ENCODE peak calls at places on chromosomes 5 and 9, in seven cellular contexts. One of them, this sample, is unnamed.

GRCh38 chr5:132024789-132025402 is 13.4 kb upstream of the ACSL6 start:
- DNase-seq in RCC 7860: no peak
- DNase-seq in frontal cortex: no peak
- DNase-seq in foreskin fibroblast: peak; percentile 9
- DNase-seq in stimulated activated CD4-positive, alpha-beta T cell treated with anti-CD3 and anti-CD28 coated beads, Interleukin-4, amount 100 ng/mL, for 4 hours: no peak
- DNase-seq in activated naive CD8-positive, alpha-beta T cell treated with anti-CD3 and anti-CD28 coated beads, Interleukin-2, amount 50 U/mL, for 24 hours: no peak
- DNase-seq in activated T-helper 2 cell treated with anti-CD3 and anti-CD28 coated beads, Interferon-gamma antibody, Interleukin-2, Interleukin-4, amounts not matched to agents 10 μg/mL and 5 μg/mL and 100 μg/mL, durations not matched to agents 14 hours and 24 hours and 36 hours: no peak
- DNase-seq in this sample: no peak

GRCh38 chr9:129910628-129911567 is 75.6 kb downstream of the USP20 start:
- DNase-seq in activated naive CD8-positive, alpha-beta T cell treated with anti-CD3 and anti-CD28 coated beads, Interleukin-2, amount 50 U/mL, for 24 hours: peak; percentile 30
- DNase-seq in stimulated activated CD4-positive, alpha-beta T cell treated with anti-CD3 and anti-CD28 coated beads, Interleukin-4, amount 100 ng/mL, for 4 hours: no peak
- DNase-seq in foreskin fibroblast: peak; percentile 99
- DNase-seq in RCC 7860: peak; percentile 96
- DNase-seq in activated T-helper 2 cell treated with anti-CD3 and anti-CD28 coated beads, Interferon-gamma antibody, Interleukin-2, Interleukin-4, amounts not matched to agents 10 μg/mL and 5 μg/mL and 100 μg/mL, durations not matched to agents 14 hours and 24 hours and 36 hours: no peak
- DNase-seq in frontal cortex: no peak
- DNase-seq in this sample: no peak

GRCh38 chr9:98818764-98819163 is 11.3 kb downstream of the GALNT12 start:
- DNase-seq in frontal cortex: no peak
- DNase-seq in stimulated activated CD4-positive, alpha-beta T cell treated with anti-CD3 and anti-CD28 coated beads, Interleukin-4, amount 100 ng/mL, for 4 hours: no peak
- DNase-seq in RCC 7860: no peak
- DNase-seq in activated naive CD8-positive, alpha-beta T cell treated with anti-CD3 and anti-CD28 coated beads, Interleukin-2, amount 50 U/mL, for 24 hours: no peak
- DNase-seq in activated T-helper 2 cell treated with anti-CD3 and anti-CD28 coated beads, Interferon-gamma antibody, Interleukin-2, Interleukin-4, amounts not matched to agents 10 μg/mL and 5 μg/mL and 100 μg/mL, durations not matched to agents 14 hours and 24 hours and 36 hours: no peak
- DNase-seq in foreskin fibroblast: no peak
- DNase-seq in this sample: no peak

GRCh38 chr5:84303315-84303714 is 81.4 kb downstream of the EDIL3 start:
- DNase-seq in activated T-helper 2 cell treated with anti-CD3 and anti-CD28 coated beads, Interferon-gamma antibody, Interleukin-2, Interleukin-4, amounts not matched to agents 10 μg/mL and 5 μg/mL and 100 μg/mL, durations not matched to agents 14 hours and 24 hours and 36 hours: no peak
- DNase-seq in activated naive CD8-positive, alpha-beta T cell treated with anti-CD3 and anti-CD28 coated beads, Interleukin-2, amount 50 U/mL, for 24 hours: no peak
- DNase-seq in frontal cortex: no peak
- DNase-seq in RCC 7860: no peak
- DNase-seq in stimulated activated CD4-positive, alpha-beta T cell treated with anti-CD3 and anti-CD28 coated beads, Interleukin-4, amount 100 ng/mL, for 4 hours: no peak
- DNase-seq in foreskin fibroblast: peak; percentile 2
- DNase-seq in this sample: no peak

GRCh38 chr5:128276537-128277216 is 193.1 kb downstream of the SLC12A2 start:
- DNase-seq in activated naive CD8-positive, alpha-beta T cell treated with anti-CD3 and anti-CD28 coated beads, Interleukin-2, amount 50 U/mL, for 24 hours: no peak
- DNase-seq in foreskin fibroblast: peak; percentile 38
- DNase-seq in RCC 7860: peak; percentile 51
- DNase-seq in frontal cortex: no peak
- DNase-seq in activated T-helper 2 cell treated with anti-CD3 and anti-CD28 coated beads, Interferon-gamma antibody, Interleukin-2, Interleukin-4, amounts not matched to agents 10 μg/mL and 5 μg/mL and 100 μg/mL, durations not matched to agents 14 hours and 24 hours and 36 hours: no peak
- DNase-seq in stimulated activated CD4-positive, alpha-beta T cell treated with anti-CD3 and anti-CD28 coated beads, Interleukin-4, amount 100 ng/mL, for 4 hours: no peak
- DNase-seq in this sample: no peak

GRCh38 chr9:15856591-15856990 is 303.7 kb downstream of the CCDC171 start:
- DNase-seq in stimulated activated CD4-positive, alpha-beta T cell treated with anti-CD3 and anti-CD28 coated beads, Interleukin-4, amount 100 ng/mL, for 4 hours: no peak
- DNase-seq in activated T-helper 2 cell treated with anti-CD3 and anti-CD28 coated beads, Interferon-gamma antibody, Interleukin-2, Interleukin-4, amounts not matched to agents 10 μg/mL and 5 μg/mL and 100 μg/mL, durations not matched to agents 14 hours and 24 hours and 36 hours: no peak
- DNase-seq in foreskin fibroblast: peak; percentile 26
- DNase-seq in activated naive CD8-positive, alpha-beta T cell treated with anti-CD3 and anti-CD28 coated beads, Interleukin-2, amount 50 U/mL, for 24 hours: no peak
- DNase-seq in frontal cortex: no peak
- DNase-seq in RCC 7860: no peak
- DNase-seq in this sample: no peak

GRCh38 chr5:143245929-143246561 is 157.4 kb downstream of the NR3C1 start:
- DNase-seq in foreskin fibroblast: peak; percentile 95
- DNase-seq in activated T-helper 2 cell treated with anti-CD3 and anti-CD28 coated beads, Interferon-gamma antibody, Interleukin-2, Interleukin-4, amounts not matched to agents 10 μg/mL and 5 μg/mL and 100 μg/mL, durations not matched to agents 14 hours and 24 hours and 36 hours: no peak
- DNase-seq in frontal cortex: no peak
- DNase-seq in activated naive CD8-positive, alpha-beta T cell treated with anti-CD3 and anti-CD28 coated beads, Interleukin-2, amount 50 U/mL, for 24 hours: no peak
- DNase-seq in RCC 7860: peak; percentile 97
- DNase-seq in stimulated activated CD4-positive, alpha-beta T cell treated with anti-CD3 and anti-CD28 coated beads, Interleukin-4, amount 100 ng/mL, for 4 hours: no peak
- DNase-seq in this sample: no peak

GRCh38 chr9:10855847-10856246 is 243.0 kb upstream of the PTPRD start:
- DNase-seq in activated T-helper 2 cell treated with anti-CD3 and anti-CD28 coated beads, Interferon-gamma antibody, Interleukin-2, Interleukin-4, amounts not matched to agents 10 μg/mL and 5 μg/mL and 100 μg/mL, durations not matched to agents 14 hours and 24 hours and 36 hours: no peak
- DNase-seq in activated naive CD8-positive, alpha-beta T cell treated with anti-CD3 and anti-CD28 coated beads, Interleukin-2, amount 50 U/mL, for 24 hours: no peak
- DNase-seq in frontal cortex: no peak
- DNase-seq in foreskin fibroblast: no peak
- DNase-seq in RCC 7860: no peak
- DNase-seq in stimulated activated CD4-positive, alpha-beta T cell treated with anti-CD3 and anti-CD28 coated beads, Interleukin-4, amount 100 ng/mL, for 4 hours: no peak
- DNase-seq in this sample: no peak

GRCh38 chr5:170138273-170138672 is 32.6 kb downstream of the FOXI1 start:
- DNase-seq in frontal cortex: no peak
- DNase-seq in RCC 7860: no peak
- DNase-seq in stimulated activated CD4-positive, alpha-beta T cell treated with anti-CD3 and anti-CD28 coated beads, Interleukin-4, amount 100 ng/mL, for 4 hours: no peak
- DNase-seq in foreskin fibroblast: no peak
- DNase-seq in activated naive CD8-positive, alpha-beta T cell treated with anti-CD3 and anti-CD28 coated beads, Interleukin-2, amount 50 U/mL, for 24 hours: no peak
- DNase-seq in activated T-helper 2 cell treated with anti-CD3 and anti-CD28 coated beads, Interferon-gamma antibody, Interleukin-2, Interleukin-4, amounts not matched to agents 10 μg/mL and 5 μg/mL and 100 μg/mL, durations not matched to agents 14 hours and 24 hours and 36 hours: no peak
- DNase-seq in this sample: no peak

GRCh38 chr9:110802416-110803035 is 133.9 kb downstream of the MUSK start:
- DNase-seq in RCC 7860: no peak
- DNase-seq in foreskin fibroblast: peak; percentile 79
- DNase-seq in activated naive CD8-positive, alpha-beta T cell treated with anti-CD3 and anti-CD28 coated beads, Interleukin-2, amount 50 U/mL, for 24 hours: no peak
- DNase-seq in activated T-helper 2 cell treated with anti-CD3 and anti-CD28 coated beads, Interferon-gamma antibody, Interleukin-2, Interleukin-4, amounts not matched to agents 10 μg/mL and 5 μg/mL and 100 μg/mL, durations not matched to agents 14 hours and 24 hours and 36 hours: no peak
- DNase-seq in frontal cortex: no peak
- DNase-seq in stimulated activated CD4-positive, alpha-beta T cell treated with anti-CD3 and anti-CD28 coated beads, Interleukin-4, amount 100 ng/mL, for 4 hours: no peak
- DNase-seq in this sample: no peak

GRCh38 chr5:139856694-139857093 is 61.1 kb downstream of the PSD2 start:
- DNase-seq in stimulated activated CD4-positive, alpha-beta T cell treated with anti-CD3 and anti-CD28 coated beads, Interleukin-4, amount 100 ng/mL, for 4 hours: no peak
- DNase-seq in frontal cortex: no peak
- DNase-seq in foreskin fibroblast: no peak
- DNase-seq in activated naive CD8-positive, alpha-beta T cell treated with anti-CD3 and anti-CD28 coated beads, Interleukin-2, amount 50 U/mL, for 24 hours: no peak
- DNase-seq in activated T-helper 2 cell treated with anti-CD3 and anti-CD28 coated beads, Interferon-gamma antibody, Interleukin-2, Interleukin-4, amounts not matched to agents 10 μg/mL and 5 μg/mL and 100 μg/mL, durations not matched to agents 14 hours and 24 hours and 36 hours: no peak
- DNase-seq in RCC 7860: no peak
- DNase-seq in this sample: no peak

GRCh38 chr5:168908207-168908606 is 329.0 kb upstream of the PANK3 start:
- DNase-seq in RCC 7860: peak; percentile 12
- DNase-seq in activated T-helper 2 cell treated with anti-CD3 and anti-CD28 coated beads, Interferon-gamma antibody, Interleukin-2, Interleukin-4, amounts not matched to agents 10 μg/mL and 5 μg/mL and 100 μg/mL, durations not matched to agents 14 hours and 24 hours and 36 hours: no peak
- DNase-seq in stimulated activated CD4-positive, alpha-beta T cell treated with anti-CD3 and anti-CD28 coated beads, Interleukin-4, amount 100 ng/mL, for 4 hours: no peak
- DNase-seq in activated naive CD8-positive, alpha-beta T cell treated with anti-CD3 and anti-CD28 coated beads, Interleukin-2, amount 50 U/mL, for 24 hours: no peak
- DNase-seq in frontal cortex: no peak
- DNase-seq in foreskin fibroblast: peak; percentile 66
- DNase-seq in this sample: no peak

GRCh38 chr5:66602621-66603020 is 6.4 kb downstream of the MAST4 start:
- DNase-seq in activated T-helper 2 cell treated with anti-CD3 and anti-CD28 coated beads, Interferon-gamma antibody, Interleukin-2, Interleukin-4, amounts not matched to agents 10 μg/mL and 5 μg/mL and 100 μg/mL, durations not matched to agents 14 hours and 24 hours and 36 hours: no peak
- DNase-seq in RCC 7860: no peak
- DNase-seq in stimulated activated CD4-positive, alpha-beta T cell treated with anti-CD3 and anti-CD28 coated beads, Interleukin-4, amount 100 ng/mL, for 4 hours: no peak
- DNase-seq in activated naive CD8-positive, alpha-beta T cell treated with anti-CD3 and anti-CD28 coated beads, Interleukin-2, amount 50 U/mL, for 24 hours: no peak
- DNase-seq in frontal cortex: no peak
- DNase-seq in foreskin fibroblast: no peak
- DNase-seq in this sample: no peak

GRCh38 chr5:72109625-72110024 is 2.4 kb downstream of the MAP1B start:
- DNase-seq in frontal cortex: no peak
- DNase-seq in foreskin fibroblast: peak; percentile 45
- DNase-seq in activated T-helper 2 cell treated with anti-CD3 and anti-CD28 coated beads, Interferon-gamma antibody, Interleukin-2, Interleukin-4, amounts not matched to agents 10 μg/mL and 5 μg/mL and 100 μg/mL, durations not matched to agents 14 hours and 24 hours and 36 hours: no peak
- DNase-seq in activated naive CD8-positive, alpha-beta T cell treated with anti-CD3 and anti-CD28 coated beads, Interleukin-2, amount 50 U/mL, for 24 hours: no peak
- DNase-seq in RCC 7860: no peak
- DNase-seq in stimulated activated CD4-positive, alpha-beta T cell treated with anti-CD3 and anti-CD28 coated beads, Interleukin-4, amount 100 ng/mL, for 4 hours: no peak
- DNase-seq in this sample: no peak

GRCh38 chr9:81613002-81613750 is 76.2 kb downstream of the TLE1 start:
- DNase-seq in foreskin fibroblast: peak; percentile 92
- DNase-seq in RCC 7860: no peak
- DNase-seq in activated naive CD8-positive, alpha-beta T cell treated with anti-CD3 and anti-CD28 coated beads, Interleukin-2, amount 50 U/mL, for 24 hours: no peak
- DNase-seq in activated T-helper 2 cell treated with anti-CD3 and anti-CD28 coated beads, Interferon-gamma antibody, Interleukin-2, Interleukin-4, amounts not matched to agents 10 μg/mL and 5 μg/mL and 100 μg/mL, durations not matched to agents 14 hours and 24 hours and 36 hours: no peak
- DNase-seq in frontal cortex: peak; percentile 29
- DNase-seq in stimulated activated CD4-positive, alpha-beta T cell treated with anti-CD3 and anti-CD28 coated beads, Interleukin-4, amount 100 ng/mL, for 4 hours: no peak
- DNase-seq in this sample: no peak

GRCh38 chr5:179914032-179914755 is 6.5 kb upstream of the TBC1D9B start:
- DNase-seq in activated naive CD8-positive, alpha-beta T cell treated with anti-CD3 and anti-CD28 coated beads, Interleukin-2, amount 50 U/mL, for 24 hours: no peak
- DNase-seq in stimulated activated CD4-positive, alpha-beta T cell treated with anti-CD3 and anti-CD28 coated beads, Interleukin-4, amount 100 ng/mL, for 4 hours: no peak
- DNase-seq in RCC 7860: peak; percentile 39
- DNase-seq in activated T-helper 2 cell treated with anti-CD3 and anti-CD28 coated beads, Interferon-gamma antibody, Interleukin-2, Interleukin-4, amounts not matched to agents 10 μg/mL and 5 μg/mL and 100 μg/mL, durations not matched to agents 14 hours and 24 hours and 36 hours: no peak
- DNase-seq in foreskin fibroblast: peak; percentile 59
- DNase-seq in frontal cortex: no peak
- DNase-seq in this sample: no peak

GRCh38 chr5:151082274-151082902 is 1.6 kb upstream of the TNIP1 start:
- DNase-seq in foreskin fibroblast: peak; percentile 46
- DNase-seq in stimulated activated CD4-positive, alpha-beta T cell treated with anti-CD3 and anti-CD28 coated beads, Interleukin-4, amount 100 ng/mL, for 4 hours: no peak
- DNase-seq in activated T-helper 2 cell treated with anti-CD3 and anti-CD28 coated beads, Interferon-gamma antibody, Interleukin-2, Interleukin-4, amounts not matched to agents 10 μg/mL and 5 μg/mL and 100 μg/mL, durations not matched to agents 14 hours and 24 hours and 36 hours: no peak
- DNase-seq in RCC 7860: peak; percentile 34
- DNase-seq in frontal cortex: no peak
- DNase-seq in activated naive CD8-positive, alpha-beta T cell treated with anti-CD3 and anti-CD28 coated beads, Interleukin-2, amount 50 U/mL, for 24 hours: no peak
- DNase-seq in this sample: no peak

GRCh38 chr5:131268758-131269370 is 5.0 kb downstream of the CDC42SE2 start:
- DNase-seq in foreskin fibroblast: peak; percentile 57
- DNase-seq in stimulated activated CD4-positive, alpha-beta T cell treated with anti-CD3 and anti-CD28 coated beads, Interleukin-4, amount 100 ng/mL, for 4 hours: no peak
- DNase-seq in frontal cortex: no peak
- DNase-seq in RCC 7860: no peak
- DNase-seq in activated naive CD8-positive, alpha-beta T cell treated with anti-CD3 and anti-CD28 coated beads, Interleukin-2, amount 50 U/mL, for 24 hours: no peak
- DNase-seq in activated T-helper 2 cell treated with anti-CD3 and anti-CD28 coated beads, Interferon-gamma antibody, Interleukin-2, Interleukin-4, amounts not matched to agents 10 μg/mL and 5 μg/mL and 100 μg/mL, durations not matched to agents 14 hours and 24 hours and 36 hours: no peak
- DNase-seq in this sample: no peak

GRCh38 chr5:135120951-135121350 is 86.9 kb upstream of the PITX1 start:
- DNase-seq in stimulated activated CD4-positive, alpha-beta T cell treated with anti-CD3 and anti-CD28 coated beads, Interleukin-4, amount 100 ng/mL, for 4 hours: no peak
- DNase-seq in activated naive CD8-positive, alpha-beta T cell treated with anti-CD3 and anti-CD28 coated beads, Interleukin-2, amount 50 U/mL, for 24 hours: no peak
- DNase-seq in frontal cortex: no peak
- DNase-seq in foreskin fibroblast: no peak
- DNase-seq in RCC 7860: no peak
- DNase-seq in activated T-helper 2 cell treated with anti-CD3 and anti-CD28 coated beads, Interferon-gamma antibody, Interleukin-2, Interleukin-4, amounts not matched to agents 10 μg/mL and 5 μg/mL and 100 μg/mL, durations not matched to agents 14 hours and 24 hours and 36 hours: no peak
- DNase-seq in this sample: no peak

GRCh38 chr5:36744678-36745659 is 131.6 kb upstream of the NIPBL start:
- DNase-seq in activated T-helper 2 cell treated with anti-CD3 and anti-CD28 coated beads, Interferon-gamma antibody, Interleukin-2, Interleukin-4, amounts not matched to agents 10 μg/mL and 5 μg/mL and 100 μg/mL, durations not matched to agents 14 hours and 24 hours and 36 hours: no peak
- DNase-seq in frontal cortex: peak; percentile 73
- DNase-seq in foreskin fibroblast: peak; percentile 87
- DNase-seq in stimulated activated CD4-positive, alpha-beta T cell treated with anti-CD3 and anti-CD28 coated beads, Interleukin-4, amount 100 ng/mL, for 4 hours: no peak
- DNase-seq in RCC 7860: peak; percentile 52
- DNase-seq in activated naive CD8-positive, alpha-beta T cell treated with anti-CD3 and anti-CD28 coated beads, Interleukin-2, amount 50 U/mL, for 24 hours: peak; percentile 39
- DNase-seq in this sample: peak; percentile 31

GRCh38 chr9:91580136-91580535 is 156.5 kb upstream of the NFIL3 start:
- DNase-seq in frontal cortex: no peak
- DNase-seq in activated T-helper 2 cell treated with anti-CD3 and anti-CD28 coated beads, Interferon-gamma antibody, Interleukin-2, Interleukin-4, amounts not matched to agents 10 μg/mL and 5 μg/mL and 100 μg/mL, durations not matched to agents 14 hours and 24 hours and 36 hours: no peak
- DNase-seq in foreskin fibroblast: peak; percentile 9
- DNase-seq in RCC 7860: peak; percentile 34
- DNase-seq in stimulated activated CD4-positive, alpha-beta T cell treated with anti-CD3 and anti-CD28 coated beads, Interleukin-4, amount 100 ng/mL, for 4 hours: no peak
- DNase-seq in activated naive CD8-positive, alpha-beta T cell treated with anti-CD3 and anti-CD28 coated beads, Interleukin-2, amount 50 U/mL, for 24 hours: no peak
- DNase-seq in this sample: no peak

GRCh38 chr5:43129161-43129560 is 8.4 kb downstream of the ZNF131 start:
- DNase-seq in activated T-helper 2 cell treated with anti-CD3 and anti-CD28 coated beads, Interferon-gamma antibody, Interleukin-2, Interleukin-4, amounts not matched to agents 10 μg/mL and 5 μg/mL and 100 μg/mL, durations not matched to agents 14 hours and 24 hours and 36 hours: no peak
- DNase-seq in stimulated activated CD4-positive, alpha-beta T cell treated with anti-CD3 and anti-CD28 coated beads, Interleukin-4, amount 100 ng/mL, for 4 hours: no peak
- DNase-seq in foreskin fibroblast: no peak
- DNase-seq in RCC 7860: no peak
- DNase-seq in frontal cortex: no peak
- DNase-seq in activated naive CD8-positive, alpha-beta T cell treated with anti-CD3 and anti-CD28 coated beads, Interleukin-2, amount 50 U/mL, for 24 hours: no peak
- DNase-seq in this sample: no peak

GRCh38 chr9:131799177-131799823 is 59.4 kb upstream of the RAPGEF1 start:
- DNase-seq in foreskin fibroblast: peak; percentile 71
- DNase-seq in stimulated activated CD4-positive, alpha-beta T cell treated with anti-CD3 and anti-CD28 coated beads, Interleukin-4, amount 100 ng/mL, for 4 hours: peak; percentile 19
- DNase-seq in frontal cortex: no peak
- DNase-seq in RCC 7860: peak; percentile 10
- DNase-seq in activated naive CD8-positive, alpha-beta T cell treated with anti-CD3 and anti-CD28 coated beads, Interleukin-2, amount 50 U/mL, for 24 hours: peak; percentile 71
- DNase-seq in activated T-helper 2 cell treated with anti-CD3 and anti-CD28 coated beads, Interferon-gamma antibody, Interleukin-2, Interleukin-4, amounts not matched to agents 10 μg/mL and 5 μg/mL and 100 μg/mL, durations not matched to agents 14 hours and 24 hours and 36 hours: peak; percentile 42
- DNase-seq in this sample: peak; percentile 62

GRCh38 chr9:13088734-13089427 is 190.6 kb downstream of the MPDZ start:
- DNase-seq in activated naive CD8-positive, alpha-beta T cell treated with anti-CD3 and anti-CD28 coated beads, Interleukin-2, amount 50 U/mL, for 24 hours: no peak
- DNase-seq in RCC 7860: peak; percentile 39
- DNase-seq in stimulated activated CD4-positive, alpha-beta T cell treated with anti-CD3 and anti-CD28 coated beads, Interleukin-4, amount 100 ng/mL, for 4 hours: no peak
- DNase-seq in foreskin fibroblast: peak; percentile 77
- DNase-seq in frontal cortex: peak; percentile 68
- DNase-seq in activated T-helper 2 cell treated with anti-CD3 and anti-CD28 coated beads, Interferon-gamma antibody, Interleukin-2, Interleukin-4, amounts not matched to agents 10 μg/mL and 5 μg/mL and 100 μg/mL, durations not matched to agents 14 hours and 24 hours and 36 hours: no peak
- DNase-seq in this sample: no peak

GRCh38 chr5:170289749-170290148 is 7.8 kb downstream of the LCP2 start:
- DNase-seq in stimulated activated CD4-positive, alpha-beta T cell treated with anti-CD3 and anti-CD28 coated beads, Interleukin-4, amount 100 ng/mL, for 4 hours: no peak
- DNase-seq in frontal cortex: no peak
- DNase-seq in RCC 7860: no peak
- DNase-seq in activated T-helper 2 cell treated with anti-CD3 and anti-CD28 coated beads, Interferon-gamma antibody, Interleukin-2, Interleukin-4, amounts not matched to agents 10 μg/mL and 5 μg/mL and 100 μg/mL, durations not matched to agents 14 hours and 24 hours and 36 hours: no peak
- DNase-seq in foreskin fibroblast: no peak
- DNase-seq in activated naive CD8-positive, alpha-beta T cell treated with anti-CD3 and anti-CD28 coated beads, Interleukin-2, amount 50 U/mL, for 24 hours: no peak
- DNase-seq in this sample: no peak

GRCh38 chr9:104264431-104264830 is 170.3 kb downstream of the SMC2 start:
- DNase-seq in activated naive CD8-positive, alpha-beta T cell treated with anti-CD3 and anti-CD28 coated beads, Interleukin-2, amount 50 U/mL, for 24 hours: no peak
- DNase-seq in frontal cortex: no peak
- DNase-seq in foreskin fibroblast: no peak
- DNase-seq in stimulated activated CD4-positive, alpha-beta T cell treated with anti-CD3 and anti-CD28 coated beads, Interleukin-4, amount 100 ng/mL, for 4 hours: no peak
- DNase-seq in activated T-helper 2 cell treated with anti-CD3 and anti-CD28 coated beads, Interferon-gamma antibody, Interleukin-2, Interleukin-4, amounts not matched to agents 10 μg/mL and 5 μg/mL and 100 μg/mL, durations not matched to agents 14 hours and 24 hours and 36 hours: no peak
- DNase-seq in RCC 7860: no peak
- DNase-seq in this sample: no peak

GRCh38 chr5:73682176-73682575 is 56.2 kb downstream of the ARHGEF28 start:
- DNase-seq in foreskin fibroblast: no peak
- DNase-seq in stimulated activated CD4-positive, alpha-beta T cell treated with anti-CD3 and anti-CD28 coated beads, Interleukin-4, amount 100 ng/mL, for 4 hours: no peak
- DNase-seq in RCC 7860: no peak
- DNase-seq in activated naive CD8-positive, alpha-beta T cell treated with anti-CD3 and anti-CD28 coated beads, Interleukin-2, amount 50 U/mL, for 24 hours: no peak
- DNase-seq in frontal cortex: no peak
- DNase-seq in activated T-helper 2 cell treated with anti-CD3 and anti-CD28 coated beads, Interferon-gamma antibody, Interleukin-2, Interleukin-4, amounts not matched to agents 10 μg/mL and 5 μg/mL and 100 μg/mL, durations not matched to agents 14 hours and 24 hours and 36 hours: no peak
- DNase-seq in this sample: no peak

GRCh38 chr9:131661954-131662621 is 77.8 kb downstream of the RAPGEF1 start:
- DNase-seq in activated naive CD8-positive, alpha-beta T cell treated with anti-CD3 and anti-CD28 coated beads, Interleukin-2, amount 50 U/mL, for 24 hours: peak; percentile 68
- DNase-seq in activated T-helper 2 cell treated with anti-CD3 and anti-CD28 coated beads, Interferon-gamma antibody, Interleukin-2, Interleukin-4, amounts not matched to agents 10 μg/mL and 5 μg/mL and 100 μg/mL, durations not matched to agents 14 hours and 24 hours and 36 hours: peak; percentile 66
- DNase-seq in RCC 7860: no peak
- DNase-seq in frontal cortex: no peak
- DNase-seq in foreskin fibroblast: no peak
- DNase-seq in stimulated activated CD4-positive, alpha-beta T cell treated with anti-CD3 and anti-CD28 coated beads, Interleukin-4, amount 100 ng/mL, for 4 hours: peak; percentile 80
- DNase-seq in this sample: peak; percentile 79

GRCh38 chr5:150078802-150079654 is 7.3 kb downstream of the CSF1R start:
- DNase-seq in activated T-helper 2 cell treated with anti-CD3 and anti-CD28 coated beads, Interferon-gamma antibody, Interleukin-2, Interleukin-4, amounts not matched to agents 10 μg/mL and 5 μg/mL and 100 μg/mL, durations not matched to agents 14 hours and 24 hours and 36 hours: no peak
- DNase-seq in foreskin fibroblast: peak; percentile 46
- DNase-seq in activated naive CD8-positive, alpha-beta T cell treated with anti-CD3 and anti-CD28 coated beads, Interleukin-2, amount 50 U/mL, for 24 hours: no peak
- DNase-seq in stimulated activated CD4-positive, alpha-beta T cell treated with anti-CD3 and anti-CD28 coated beads, Interleukin-4, amount 100 ng/mL, for 4 hours: no peak
- DNase-seq in frontal cortex: peak; percentile 2
- DNase-seq in RCC 7860: no peak
- DNase-seq in this sample: no peak

GRCh38 chr5:58462623-58463230 is 2.8 kb upstream of the PLK2 start:
- DNase-seq in foreskin fibroblast: peak; percentile 80
- DNase-seq in frontal cortex: peak; percentile 25
- DNase-seq in RCC 7860: peak; percentile 34
- DNase-seq in stimulated activated CD4-positive, alpha-beta T cell treated with anti-CD3 and anti-CD28 coated beads, Interleukin-4, amount 100 ng/mL, for 4 hours: peak; percentile 9
- DNase-seq in activated naive CD8-positive, alpha-beta T cell treated with anti-CD3 and anti-CD28 coated beads, Interleukin-2, amount 50 U/mL, for 24 hours: peak; percentile 17
- DNase-seq in activated T-helper 2 cell treated with anti-CD3 and anti-CD28 coated beads, Interferon-gamma antibody, Interleukin-2, Interleukin-4, amounts not matched to agents 10 μg/mL and 5 μg/mL and 100 μg/mL, durations not matched to agents 14 hours and 24 hours and 36 hours: no peak
- DNase-seq in this sample: peak; percentile 36

GRCh38 chr5:99061299-99061698 is 132.5 kb upstream of the CHD1 start:
- DNase-seq in activated T-helper 2 cell treated with anti-CD3 and anti-CD28 coated beads, Interferon-gamma antibody, Interleukin-2, Interleukin-4, amounts not matched to agents 10 μg/mL and 5 μg/mL and 100 μg/mL, durations not matched to agents 14 hours and 24 hours and 36 hours: no peak
- DNase-seq in stimulated activated CD4-positive, alpha-beta T cell treated with anti-CD3 and anti-CD28 coated beads, Interleukin-4, amount 100 ng/mL, for 4 hours: no peak
- DNase-seq in foreskin fibroblast: no peak
- DNase-seq in RCC 7860: peak; percentile 29
- DNase-seq in frontal cortex: no peak
- DNase-seq in activated naive CD8-positive, alpha-beta T cell treated with anti-CD3 and anti-CD28 coated beads, Interleukin-2, amount 50 U/mL, for 24 hours: no peak
- DNase-seq in this sample: no peak

GRCh38 chr5:15452030-15452429 is 48.0 kb upstream of the FBXL7 start:
- DNase-seq in foreskin fibroblast: no peak
- DNase-seq in activated naive CD8-positive, alpha-beta T cell treated with anti-CD3 and anti-CD28 coated beads, Interleukin-2, amount 50 U/mL, for 24 hours: no peak
- DNase-seq in activated T-helper 2 cell treated with anti-CD3 and anti-CD28 coated beads, Interferon-gamma antibody, Interleukin-2, Interleukin-4, amounts not matched to agents 10 μg/mL and 5 μg/mL and 100 μg/mL, durations not matched to agents 14 hours and 24 hours and 36 hours: no peak
- DNase-seq in RCC 7860: no peak
- DNase-seq in stimulated activated CD4-positive, alpha-beta T cell treated with anti-CD3 and anti-CD28 coated beads, Interleukin-4, amount 100 ng/mL, for 4 hours: no peak
- DNase-seq in frontal cortex: no peak
- DNase-seq in this sample: no peak

GRCh38 chr9:76655121-76655531 is 109.1 kb upstream of the PCA3 start:
- DNase-seq in activated naive CD8-positive, alpha-beta T cell treated with anti-CD3 and anti-CD28 coated beads, Interleukin-2, amount 50 U/mL, for 24 hours: no peak
- DNase-seq in foreskin fibroblast: no peak
- DNase-seq in activated T-helper 2 cell treated with anti-CD3 and anti-CD28 coated beads, Interferon-gamma antibody, Interleukin-2, Interleukin-4, amounts not matched to agents 10 μg/mL and 5 μg/mL and 100 μg/mL, durations not matched to agents 14 hours and 24 hours and 36 hours: no peak
- DNase-seq in frontal cortex: no peak
- DNase-seq in stimulated activated CD4-positive, alpha-beta T cell treated with anti-CD3 and anti-CD28 coated beads, Interleukin-4, amount 100 ng/mL, for 4 hours: no peak
- DNase-seq in RCC 7860: no peak
- DNase-seq in this sample: no peak

This sample was measured in activated CD4-positive, alpha-beta memory T cell treated with anti-CD3 and anti-CD28 coated beads, Interleukin-2, amount 10 ng/mL, durations not matched to agents 7 days and 5 days.